ENCODE peak calls at places on chromosomes 1 and 21, in four cellular contexts. S is IMR-90, G is right atrium auricular region, Z is colonic mucosa. Q is an unnamed sample. For H3K27me3, the result is how much of the 10 kb centered on the place peaks cover.

GRCh38 chr1:7404046-7404742 is 366.9 kb upstream of the VAMP3 start:
- DNase-seq in Z (no peak), S (no peak), G (peak), Q (no peak)

GRCh38 chr1:41705798-41706197 is 212.9 kb downstream of the HIVEP3 start:
- DNase-seq in Z (no peak), S (no peak), G (no peak), Q (no peak)

GRCh38 chr1:47562147-47562546 is 124.3 kb downstream of the FOXD2 start:
- DNase-seq in Z (no peak), G (no peak), S (no peak), Q (no peak)

GRCh38 chr1:7808253-7808844 is 24.3 kb downstream of the PER3 start:
- DNase-seq in Z (no peak), S (peak), G (no peak), Q (no peak)

GRCh38 chr1:3273447-3273846 is 181.0 kb upstream of the ARHGEF16 start:
- DNase-seq in G (no peak), Z (no peak), S (no peak), Q (no peak)

GRCh38 chr1:15153184-15153841 is at the start of gene TMEM51:
- DNase-seq in G (no peak), S (peak), Z (peak), Q (no peak)

GRCh38 chr1:170938281-170938680 is 2.9 kb downstream of the MROH9 start:
- DNase-seq in S (no peak), G (no peak), Z (no peak), Q (no peak)

GRCh38 chr1:59543211-59543668 is 246.3 kb downstream of the FGGY start:
- DNase-seq in G (no peak), S (no peak), Z (no peak), Q (no peak)

GRCh38 chr1:20481643-20482498 is 4.1 kb downstream of the CAMK2N1 start:
- DNase-seq in G (no peak), S (no peak), Z (no peak), Q (no peak)

GRCh38 chr1:29592731-29593130 is 356.4 kb downstream of the PTPRU start:
- DNase-seq in S (no peak), G (no peak), Z (peak), Q (no peak)

GRCh38 chr1:156892190-156893047 is 1.1 kb upstream of the PEAR1 start:
- DNase-seq in S (peak), Z (peak), G (peak), Q (peak)

GRCh38 chr1:163807331-163807730 is 485.6 kb downstream of the NUF2 start:
- DNase-seq in S (no peak), Z (no peak), G (no peak), Q (no peak)

GRCh38 chr21:38179504-38179900 is 77.3 kb upstream of the KCNJ15 start:
- DNase-seq in G (no peak), S (peak), Z (no peak), Q (no peak)

GRCh38 chr1:33147997-33148314 is 33.9 kb downstream of the TRIM62 start:
- DNase-seq in Z (no peak), S (peak), G (no peak), Q (peak)

GRCh38 chr21:31142600-31142999 is 104.3 kb upstream of the KRTAP19-8 start:
- DNase-seq in S (no peak), G (no peak), Z (no peak), Q (no peak)

GRCh38 chr1:115454835-115455511 is 116.9 kb upstream of the NGF start:
- DNase-seq in Z (no peak), G (no peak), S (peak), Q (no peak)

GRCh38 chr1:156064615-156065014 is 3.7 kb downstream of the RAB25 start:
- DNase-seq in S (no peak), Z (no peak), G (no peak), Q (no peak)

GRCh38 chr1:230163205-230163604 is 96.2 kb downstream of the GALNT2 start:
- DNase-seq in G (peak), S (peak), Z (no peak), Q (no peak)

GRCh38 chr1:233282582-233282886 is 13.0 kb downstream of the PCNX2 start:
- DNase-seq in S (no peak), G (no peak), Z (no peak), Q (no peak)
- H3K27ac ChIP-seq in S (no peak), G (no peak), Z (no peak), Q (no peak)

GRCh38 chr1:118977591-118977990 is 10.6 kb downstream of the TBX15 start:
- DNase-seq in G (no peak), S (no peak), Z (no peak), Q (no peak)
- H3K27me3 ChIP-seq in G (under half), S (half or more), Z (under half), Q (under half)

DNA sequence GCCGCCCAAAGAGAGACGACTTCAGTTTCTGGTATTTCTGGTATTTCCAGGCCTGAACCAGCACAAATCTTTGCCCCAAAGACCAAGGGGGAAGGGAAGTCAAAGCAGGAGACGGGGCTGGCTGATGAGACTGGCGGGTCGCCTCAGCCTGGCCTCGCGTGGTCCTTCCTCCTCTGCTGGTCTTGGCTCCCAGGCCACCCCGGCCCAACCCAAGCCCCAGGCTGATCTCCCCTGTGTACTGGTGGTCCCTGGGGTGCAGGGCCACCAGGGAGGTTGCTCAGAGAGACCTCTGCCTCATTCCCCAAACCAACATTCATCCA is 19.9 kb downstream of the WNT4 start:
- DNase-seq in G (no peak), Z (no peak), S (no peak), Q (no peak)
- H3K27ac ChIP-seq in G (no peak), Z (no peak), S (no peak), Q (no peak)

DNA sequence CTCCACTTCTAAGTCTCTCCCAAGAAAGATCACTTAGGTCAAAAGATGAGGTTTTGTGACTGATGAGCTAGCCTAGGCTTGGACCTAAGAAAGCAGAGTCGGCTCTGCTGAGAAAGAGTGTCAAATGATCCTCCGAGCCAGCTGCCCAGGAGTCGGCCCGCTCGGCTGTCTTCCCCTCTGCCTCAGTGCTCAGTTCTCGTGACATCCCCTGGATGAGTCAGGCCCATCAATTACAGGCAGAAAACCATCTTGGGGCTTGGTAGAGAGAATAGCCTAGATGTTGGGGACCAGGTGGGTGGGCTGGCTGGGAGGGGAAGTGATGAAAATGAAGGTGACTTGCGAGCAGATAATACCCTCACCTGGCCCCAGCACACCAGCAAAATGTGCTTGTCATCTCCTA is 60.5 kb downstream of the SLC66A1 start:
- DNase-seq in S (no peak), G (no peak), Z (no peak), Q (no peak)
- H3K27me3 ChIP-seq in S (under half), G (under half), Z (under half), Q (under half)

GRCh38 chr1:54640361-54640760 is 1.2 kb upstream of the MROH7 start:
- DNase-seq in S (no peak), G (no peak), Z (no peak), Q (no peak)
- H3K27ac ChIP-seq in S (no peak), G (no peak), Z (peak), Q (no peak)

Q was measured in CD4-positive, alpha-beta memory T cell.